ENCODE peak calls at places on chromosome 15, in four cellular contexts. N is lung, Z is A549, W is esophagus muscularis mucosa. O is an unnamed sample.

GRCh38 chr15:63166219-63166618 is 8.9 kb upstream of the RPS27L start:
- DNase-seq in N (no peak), Z (peak; percentile 36), W (no peak), O (no peak)

GRCh38 chr15:25693321-25694237 is 169.5 kb downstream of the ATP10A start:
- DNase-seq in N (no peak), Z (peak; percentile 21), W (no peak), O (no peak)

GRCh38 chr15:23035964-23036566 is 3.3 kb downstream of the TUBGCP5 start:
- DNase-seq in N (peak; percentile 34), Z (peak; percentile 79), W (no peak), O (peak; percentile 38)

GRCh38 chr15:96064351-96064756 is 266.1 kb upstream of the NR2F2 start:
- DNase-seq in N (no peak), Z (peak; percentile 43), W (peak; percentile 87), O (peak; percentile 76)

GRCh38 chr15:43376017-43376705 is 5.3 kb downstream of the TUBGCP4 start:
- DNase-seq in N (no peak), Z (peak; percentile 37), W (no peak), O (peak; percentile 14)

GRCh38 chr15:83163032-83163431 is 44.6 kb downstream of the HDGFL3 start:
- DNase-seq in N (no peak), Z (no peak), W (no peak), O (no peak)

GRCh38 chr15:72222433-72222832 is 8.6 kb downstream of the PKM start:
- DNase-seq in N (no peak), Z (peak; percentile 71), W (no peak), O (peak; percentile 73)

GRCh38 chr15:56792211-56792610 is 58.9 kb upstream of the ZNF280D start:
- DNase-seq in N (no peak), Z (no peak), W (no peak), O (no peak)

GRCh38 chr15:40344631-40345120 is 3.9 kb upstream of the CCDC9B start:
- DNase-seq in N (peak; percentile 70), Z (peak; percentile 55), W (no peak), O (peak; percentile 60)

GRCh38 chr15:62094398-62094797 is 27.6 kb downstream of the C2CD4A start:
- DNase-seq in N (no peak), Z (no peak), W (peak; percentile 81), O (no peak)

GRCh38 chr15:39171944-39172368 is 408.9 kb upstream of the THBS1 start:
- DNase-seq in N (peak; percentile 59), Z (peak; percentile 93), W (no peak), O (peak; percentile 97)

GRCh38 chr15:22955544-22956085 is 24.6 kb downstream of the CYFIP1 start:
- DNase-seq in N (no peak), Z (no peak), W (no peak), O (no peak)

GRCh38 chr15:52912172-52912571 is 122.0 kb upstream of the ONECUT1 start:
- DNase-seq in N (no peak), Z (no peak), W (no peak), O (no peak)

GRCh38 chr15:41115088-41115651 is 910 bp downstream of the INO80 start:
- DNase-seq in N (no peak), Z (peak; percentile 30), W (no peak), O (peak; percentile 13)

GRCh38 chr15:58865420-58865880 is 68.0 kb downstream of the SLTM start:
- DNase-seq in N (no peak), Z (no peak), W (no peak), O (no peak)

GRCh38 chr15:32838820-32839219 is 121.0 kb downstream of the GREM1 start:
- DNase-seq in N (peak; percentile 30), Z (peak; percentile 81), W (no peak), O (peak; percentile 95)

GRCh38 chr15:91866371-91866905 is 12.9 kb downstream of the SLCO3A1 start:
- DNase-seq in N (no peak), Z (no peak), W (no peak), O (no peak)

GRCh38 chr15:100766225-100767001 is 113.2 kb upstream of the ALDH1A3 start:
- DNase-seq in N (no peak), Z (no peak), W (peak; percentile 82), O (no peak)

GRCh38 chr15:101438482-101439284 is 50.8 kb downstream of the PCSK6 start:
- DNase-seq in N (no peak), Z (no peak), W (no peak), O (no peak)

GRCh38 chr15:80242132-80242769 is 9.8 kb downstream of the CTXND1 start:
- DNase-seq in N (peak; percentile 30), Z (peak; percentile 60), W (peak; percentile 89), O (peak; percentile 26)

GRCh38 chr15:62795171-62795570 is 247.4 kb upstream of the TPM1 start:
- DNase-seq in N (no peak), Z (no peak), W (no peak), O (no peak)

GRCh38 chr15:63915209-63915887 is 81.6 kb upstream of the HERC1 start:
- DNase-seq in N (no peak), Z (no peak), W (no peak), O (no peak)

GRCh38 chr15:61049934-61050333 is 179.2 kb downstream of the RORA start:
- DNase-seq in N (no peak), Z (peak; percentile 11), W (no peak), O (peak; percentile 30)

GRCh38 chr15:41286665-41287333 is 45.6 kb downstream of the OIP5 start:
- DNase-seq in N (no peak), Z (no peak), W (no peak), O (peak; percentile 35)

GRCh38 chr15:94110476-94111130 is 120.8 kb upstream of the MCTP2 start:
- DNase-seq in N (no peak), Z (no peak), W (no peak), O (no peak)

GRCh38 chr15:60695713-60696522 is 217.0 kb upstream of the ICE2 start:
- DNase-seq in N (no peak), Z (no peak), W (no peak), O (no peak)

GRCh38 chr15:89068325-89068784 is 19.9 kb upstream of the ABHD2 start:
- DNase-seq in N (no peak), Z (peak; percentile 46), W (no peak), O (peak; percentile 92)

GRCh38 chr15:29056839-29057450 is 171.2 kb downstream of the APBA2 start:
- DNase-seq in N (no peak), Z (no peak), W (no peak), O (no peak)

GRCh38 chr15:96334705-96335428 is 4.4 kb downstream of the NR2F2 start:
- DNase-seq in N (peak; percentile 27), Z (no peak), W (no peak), O (peak; percentile 29)

GRCh38 chr15:58336161-58336560 is 95.6 kb upstream of the LIPC start:
- DNase-seq in N (no peak), Z (no peak), W (no peak), O (no peak)

GRCh38 chr15:84832446-84833040 is 15.4 kb downstream of the ALPK3 start:
- DNase-seq in N (no peak), Z (no peak), W (no peak), O (no peak)
- H3K4me3 ChIP-seq in N (no peak overlapping the region), Z (no peak overlapping the region), W (no peak overlapping the region), O (no peak overlapping the region)

DNA sequence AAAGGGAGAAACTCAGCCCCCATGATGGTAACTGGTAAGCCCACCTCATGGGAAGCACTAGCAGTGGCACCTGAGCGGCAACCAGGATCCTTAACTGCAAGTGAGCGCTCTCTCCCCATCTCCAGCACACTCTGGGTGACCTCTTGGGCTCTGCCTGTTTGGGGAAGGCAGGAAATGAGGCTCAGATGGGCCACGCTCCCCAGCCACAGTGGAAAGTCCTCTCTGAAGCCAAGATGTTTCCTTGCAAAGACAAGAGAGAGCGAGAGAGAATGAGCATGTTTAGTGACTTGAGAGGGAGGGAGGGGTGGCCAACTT is 289.0 kb downstream of the UACA start:
- DNase-seq in N (no peak), Z (no peak), W (no peak), O (no peak)
- H3K4me3 ChIP-seq in N (no peak overlapping the region), Z (no peak overlapping the region), W (peak overlapping the region; percentile 44), O (no peak overlapping the region)

GRCh38 chr15:69631978-69632377 is 179.4 kb downstream of the RPLP1 start:
- DNase-seq in N (peak; percentile 6), Z (no peak), W (no peak), O (no peak)

GRCh38 chr15:69634860-69635259 is 182.2 kb downstream of the RPLP1 start:
- DNase-seq in N (no peak), Z (no peak), W (peak; percentile 77), O (no peak)

GRCh38 chr15:69631005-69631404 is 178.4 kb downstream of the RPLP1 start:
- DNase-seq in N (peak; percentile 7), Z (no peak), W (peak; percentile 50), O (no peak)

GRCh38 chr15:69637818-69638217 is 185.2 kb downstream of the RPLP1 start:
- DNase-seq in N (no peak), Z (no peak), W (peak; percentile 64), O (no peak)

GRCh38 chr15:69636516-69636915 is 183.9 kb downstream of the RPLP1 start:
- DNase-seq in N (no peak), Z (no peak), W (no peak), O (no peak)
- H3K4me3 ChIP-seq in N (no peak overlapping the region), Z (no peak overlapping the region), W (no peak overlapping the region), O (no peak overlapping the region)

GRCh38 chr15:74543583-74543982 is 2.6 kb downstream of the ARID3B start:
- DNase-seq in N (no peak), Z (no peak), W (no peak), O (no peak)
- H3K4me3 ChIP-seq in N (no peak overlapping the region), Z (no peak overlapping the region), W (no peak overlapping the region), O (no peak overlapping the region)

GRCh38 chr15:45197512-45197911 is 9.7 kb upstream of the SHF start:
- DNase-seq in N (no peak), Z (no peak), W (no peak), O (no peak)
- H3K4me3 ChIP-seq in N (no peak overlapping the region), Z (peak overlapping the region; percentile 88), W (no peak overlapping the region), O (no peak overlapping the region)

GRCh38 chr15:37094542-37095196 is 5.7 kb downstream of the MEIS2 start:
- DNase-seq in N (no peak), Z (no peak), W (no peak), O (peak; percentile 23)

GRCh38 chr15:37095993-37096877 is 4.1 kb downstream of the MEIS2 start:
- DNase-seq in N (no peak), Z (no peak), W (no peak), O (peak; percentile 37)

GRCh38 chr15:37095197-37095992 is 5.0 kb downstream of the MEIS2 start:
- DNase-seq in N (no peak), Z (no peak), W (no peak), O (no peak)

GRCh38 chr15:37098468-37099320 is 1.7 kb downstream of the MEIS2 start:
- DNase-seq in N (no peak), Z (peak; percentile 14), W (no peak), O (no peak)

GRCh38 chr15:37096878-37097568 is 3.3 kb downstream of the MEIS2 start:
- DNase-seq in N (no peak), Z (no peak), W (no peak), O (peak; percentile 57)
- H3K4me3 ChIP-seq in N (peak overlapping the region; percentile 62), Z (no peak overlapping the region), W (peak overlapping the region; percentile 88), O (peak overlapping the region; percentile 95)

DNA sequence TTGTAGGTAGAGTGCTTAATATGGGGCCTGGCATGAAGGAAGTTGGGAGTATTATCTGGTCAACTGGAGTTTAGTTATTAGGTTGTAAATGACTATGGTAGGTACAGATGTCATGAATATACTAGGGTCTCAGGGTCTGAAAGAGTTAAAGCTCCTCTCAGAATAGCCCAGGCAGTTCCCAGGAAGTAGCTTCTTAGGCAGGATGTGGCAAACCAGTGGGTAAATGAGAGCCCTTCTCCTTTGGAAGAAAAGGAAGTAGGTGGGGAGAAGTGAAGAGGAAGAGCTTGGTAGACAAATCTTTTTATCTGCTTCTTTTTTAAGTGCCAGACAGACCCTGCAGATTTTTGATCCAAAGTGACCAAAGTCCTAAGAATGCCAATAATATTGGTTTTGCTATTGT is 24.5 kb downstream of the MAP2K1 start:
- DNase-seq in N (no peak), Z (no peak), W (no peak), O (no peak)
- H3K4me3 ChIP-seq in N (no peak overlapping the region), Z (no peak overlapping the region), W (no peak overlapping the region), O (no peak overlapping the region)